ENCODE peak calls at places on chromosomes 3 and 15, in four cellular contexts. J is sigmoid colon, T is K562, S is tibial nerve. E is an unnamed sample.

GRCh38 chr15:96316953-96317629 is 13.4 kb upstream of the NR2F2 start:
- DNase-seq in T (no peak), J (no peak), S (no peak), E (no peak)

GRCh38 chr15:68154923-68155559 is 50.1 kb downstream of the CALML4 start:
- DNase-seq in J (no peak), T (no peak), S (peak), E (peak)

GRCh38 chr3:120033594-120033993 is 60.7 kb downstream of the GSK3B start:
- DNase-seq in S (no peak), T (no peak), J (no peak), E (no peak)

GRCh38 chr3:29486087-29486486 is 205.2 kb downstream of the RBMS3 start:
- DNase-seq in J (no peak), S (no peak), T (no peak), E (peak)

GRCh38 chr3:197792019-197792647 is 1.1 kb downstream of the LRCH3 start:
- DNase-seq in J (no peak), S (no peak), T (no peak), E (peak)

GRCh38 chr15:49864251-49864650 is 243.4 kb downstream of the DTWD1 start:
- DNase-seq in T (no peak), S (no peak), J (no peak), E (peak)

GRCh38 chr3:88105325-88105724 is 44.4 kb upstream of the C3orf38 start:
- DNase-seq in J (no peak), T (no peak), S (no peak), E (peak)

GRCh38 chr15:22253676-22254408 is 173.5 kb downstream of the OR4M2 start:
- DNase-seq in S (no peak), T (no peak), J (no peak), E (no peak)

GRCh38 chr3:101729586-101729985 is 5.2 kb downstream of the CEP97 start:
- DNase-seq in J (no peak), S (no peak), T (no peak), E (no peak)

GRCh38 chr3:153835540-153835939 is 285.6 kb upstream of the ARHGEF26 start:
- DNase-seq in J (no peak), S (no peak), T (no peak), E (no peak)

GRCh38 chr3:62567097-62568021 is 194.0 kb upstream of the FEZF2 start:
- DNase-seq in T (no peak), S (peak), J (no peak), E (peak)

GRCh38 chr3:4722103-4722502 is 229.0 kb downstream of the ITPR1 start:
- DNase-seq in S (peak), T (peak), J (no peak), E (peak)

GRCh38 chr15:67796728-67797127 is 28.6 kb upstream of the SKOR1 start:
- DNase-seq in S (no peak), T (no peak), J (no peak), E (no peak)

GRCh38 chr15:68383161-68384074 is 48.5 kb downstream of the ITGA11 start:
- DNase-seq in J (peak), S (peak), T (peak), E (peak)

GRCh38 chr3:130814691-130815472 is 68.3 kb upstream of the PIK3R4 start:
- DNase-seq in T (no peak), S (no peak), J (no peak), E (no peak)

GRCh38 chr15:52652984-52653383 is 26.2 kb downstream of the ATOSA start:
- DNase-seq in S (no peak), T (no peak), J (no peak), E (no peak)

GRCh38 chr3:81451611-81452010 is 309.8 kb downstream of the GBE1 start:
- DNase-seq in T (no peak), J (no peak), S (no peak), E (peak)

GRCh38 chr15:66934315-66934930 is 131.0 kb upstream of the SMAD3 start:
- DNase-seq in J (peak), S (no peak), T (no peak), E (no peak)

GRCh38 chr15:62474021-62474770 is 309.1 kb upstream of the C2CD4B start:
- DNase-seq in T (no peak), J (peak), S (no peak), E (no peak)

GRCh38 chr15:38378162-38378560 is 75.8 kb upstream of the FAM98B start:
- DNase-seq in T (no peak), S (peak), J (peak), E (no peak)

GRCh38 chr15:66454143-66454542 is 43.4 kb downstream of the SNAPC5 start:
- DNase-seq in T (no peak), S (no peak), J (no peak), E (peak)

GRCh38 chr15:59051867-59052861 is 52.8 kb upstream of the CCNB2 start:
- DNase-seq in T (no peak), S (no peak), J (no peak), E (no peak)

GRCh38 chr15:76336254-76337046 is at the start of gene ISL2:
- DNase-seq in S (no peak), T (peak), J (peak), E (no peak)

GRCh38 chr15:44788748-44789147 is 52.4 kb downstream of the TRIM69 start:
- DNase-seq in S (no peak), J (no peak), T (no peak), E (no peak)

GRCh38 chr3:97579365-97579764 is 185.2 kb upstream of the ARL6 start:
- DNase-seq in J (no peak), T (no peak), S (no peak), E (peak)

GRCh38 chr3:133531981-133532380 is 41.5 kb upstream of the CDV3 start:
- DNase-seq in T (no peak), S (no peak), J (no peak), E (peak)

GRCh38 chr3:99901200-99901926 is 83.7 kb downstream of the CMSS1 start:
- DNase-seq in S (no peak), J (no peak), T (no peak), E (peak)

GRCh38 chr3:194407423-194407822 is 8.4 kb upstream of the GP5 start:
- DNase-seq in T (no peak), S (no peak), J (no peak), E (no peak)

GRCh38 chr15:39028069-39028468 is 463.5 kb upstream of the RASGRP1 start:
- DNase-seq in S (peak), T (no peak), J (peak), E (peak)

GRCh38 chr15:86611392-86612040 is 531.8 kb downstream of the AGBL1 start:
- DNase-seq in J (no peak), S (no peak), T (no peak), E (peak)

DNA sequence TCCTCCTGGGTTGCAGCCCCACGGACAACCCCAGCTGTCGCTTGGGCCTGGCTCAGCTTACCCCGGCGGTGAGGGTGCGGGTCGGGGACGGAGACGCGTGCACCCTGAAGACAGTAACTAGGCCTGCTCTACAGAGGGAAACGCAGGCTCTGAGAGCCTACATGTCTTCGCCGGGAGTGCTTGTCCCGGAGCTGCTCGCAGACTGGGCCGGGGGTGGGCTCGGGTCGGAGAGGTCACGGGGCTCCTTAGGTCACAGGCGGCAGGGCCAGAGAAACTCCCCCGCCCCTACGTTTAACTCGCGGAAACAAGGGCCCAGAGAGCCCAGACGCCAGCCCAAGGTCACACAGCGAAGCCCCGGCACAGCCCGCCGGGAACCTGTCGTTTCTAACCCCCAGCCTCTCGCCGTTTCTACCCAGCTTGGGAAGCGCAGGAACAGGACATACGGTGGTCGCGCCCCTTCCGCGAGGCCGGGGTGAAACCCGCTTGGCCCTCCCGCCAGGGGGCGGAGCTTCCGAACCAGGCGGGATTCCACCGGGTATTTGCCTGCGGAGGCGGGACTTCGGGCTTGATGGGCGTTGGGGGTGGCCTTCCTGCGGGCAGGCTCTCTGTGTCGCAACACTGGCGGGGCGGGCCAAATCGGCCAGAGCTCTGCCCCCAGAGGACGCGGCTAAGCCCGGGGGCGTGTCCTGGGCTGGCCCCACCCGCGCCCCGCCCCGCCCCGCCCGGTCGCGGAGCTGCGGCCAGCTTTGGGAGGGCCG is at the start of gene HDAC11:
- DNase-seq in T (peak), J (peak), S (peak), E (peak)
- TF ChIP-seq CTCF in T (peak), J (no peak), S (peak), E (no peak)

DNA sequence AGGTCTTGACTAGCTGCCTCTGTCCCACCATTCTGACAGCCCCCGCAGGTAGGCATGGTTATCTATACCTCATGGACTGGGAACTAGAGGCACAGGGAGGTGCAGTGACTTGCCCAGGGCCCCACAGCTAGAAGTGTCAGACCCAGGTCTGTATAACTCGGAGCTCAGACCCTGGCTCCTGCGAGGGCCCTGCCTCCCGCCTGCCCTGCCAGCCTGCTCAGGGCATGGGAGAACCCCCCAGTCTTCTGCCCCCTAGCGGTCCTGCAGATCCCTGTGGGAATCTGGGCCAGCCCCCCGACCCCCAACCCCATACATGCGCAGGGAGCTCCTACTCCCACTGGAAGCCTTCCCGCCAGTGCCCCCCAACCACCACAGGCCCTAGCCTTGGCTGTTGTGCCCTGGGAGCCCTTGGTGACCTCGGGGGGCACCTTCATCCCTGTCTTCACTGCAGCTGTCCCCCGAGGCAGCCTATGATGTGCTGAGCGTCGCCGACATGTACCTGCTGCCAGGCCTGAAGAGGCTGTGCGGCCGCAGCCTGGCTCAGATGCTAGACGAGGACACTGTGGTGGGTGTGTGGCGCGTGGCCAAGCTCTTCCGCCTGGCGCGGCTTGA is 6.9 kb downstream of the ABTB1 start:
- DNase-seq in T (peak), S (no peak), J (peak), E (no peak)
- TF ChIP-seq CTCF in T (peak), S (no peak), J (no peak), E (no peak)

GRCh38 chr3:10303785-10304184 is 11.0 kb upstream of the GHRL start:
- DNase-seq in T (no peak), S (no peak), J (no peak), E (no peak)

GRCh38 chr3:10299679-10300078 is 6.9 kb upstream of the GHRL start:
- DNase-seq in T (no peak), S (no peak), J (no peak), E (no peak)

GRCh38 chr3:10300087-10300486 is 7.3 kb upstream of the GHRL start:
- DNase-seq in S (no peak), J (no peak), T (no peak), E (no peak)

GRCh38 chr3:10303105-10303504 is 10.4 kb upstream of the GHRL start:
- DNase-seq in T (no peak), J (no peak), S (no peak), E (no peak)

DNA sequence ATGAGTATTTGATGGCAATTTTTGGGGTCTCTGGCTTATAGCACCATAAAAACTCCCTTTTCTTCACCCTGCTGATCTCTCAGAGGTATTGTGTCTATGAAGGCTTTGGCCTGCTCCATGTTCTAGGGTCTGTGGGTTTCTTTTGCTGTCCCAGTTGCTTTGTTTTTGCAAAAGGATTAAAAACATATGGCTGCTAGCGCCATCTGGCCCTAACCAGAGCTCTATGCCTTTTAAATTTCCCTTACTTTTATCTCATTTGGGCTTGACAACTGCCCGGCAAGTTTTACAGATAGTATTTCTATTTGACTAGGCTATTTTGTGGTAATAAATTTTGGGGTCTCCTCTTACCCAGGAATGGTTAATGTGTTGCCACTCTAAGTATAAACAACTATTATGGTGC is 6.4 kb upstream of the GHRL start:
- DNase-seq in S (no peak), T (no peak), J (no peak), E (no peak)
- TF ChIP-seq CTCF in S (no peak), T (peak), J (no peak), E (no peak)

GRCh38 chr3:33034601-33035000 is 62.3 kb downstream of the GLB1 start:
- DNase-seq in J (no peak), S (no peak), T (no peak), E (no peak)

GRCh38 chr3:33027091-33027490 is 69.9 kb downstream of the GLB1 start:
- DNase-seq in S (no peak), T (no peak), J (no peak), E (no peak)

GRCh38 chr3:33030246-33030645 is 66.7 kb downstream of the GLB1 start:
- DNase-seq in J (no peak), T (no peak), S (no peak), E (no peak)

GRCh38 chr3:33032937-33033336 is 64.0 kb downstream of the GLB1 start:
- DNase-seq in T (no peak), S (no peak), J (no peak), E (peak)

GRCh38 chr3:33030802-33031201 is 66.1 kb downstream of the GLB1 start:
- DNase-seq in S (no peak), J (no peak), T (no peak), E (no peak)
- TF ChIP-seq CTCF in S (no peak), J (no peak), T (peak), E (no peak)